ENCODE peak calls at places on chromosomes 5 and 9, in ten cellular contexts. S is HFF-Myc; I is PC-3; W is IMR-90; M is activated CD4-positive, alpha-beta T cell treated with anti-CD3 and anti-CD28 coated beads, Interleukin-2, amount 50 U/mL, for 4 hours; P is GDM1; B is BE2C; V is right lobe of liver; C is fibroblast of pulmonary artery; X is T-helper 2 cell. L is an unnamed sample.

GRCh38 chr5:54062958-54063357 is 247.4 kb downstream of the ARL15 start:
- DNase-seq in S (no peak), I (no peak), W (peak), M (no peak), P (no peak), B (no peak), V (no peak), C (peak), X (no peak), L (no peak)

GRCh38 chr5:165258188-165258855 is 1752.9 kb downstream of the MAT2B start:
- DNase-seq in S (no peak), I (no peak), W (no peak), M (no peak), P (no peak), B (peak), V (no peak), C (no peak), X (no peak), L (no peak)

GRCh38 chr5:26329562-26330189 is 708.7 kb downstream of the CDH9 start:
- DNase-seq in S (no peak), I (peak), W (no peak), M (no peak), P (no peak), B (no peak), V (no peak), C (no peak), X (no peak), L (peak)

GRCh38 chr5:10756539-10756938 is 4.5 kb downstream of the DAP start:
- DNase-seq in S (no peak), I (peak), W (peak), M (no peak), P (no peak), B (no peak), V (no peak), C (peak), X (no peak), L (no peak)

GRCh38 chr5:148791334-148791667 is 35.1 kb upstream of the ADRB2 start:
- DNase-seq in S (no peak), I (peak), W (peak), M (no peak), P (no peak), B (no peak), V (no peak), C (no peak), X (no peak), L (no peak)

GRCh38 chr9:129278391-129279237 is 100.6 kb upstream of the IER5L start:
- DNase-seq in S (no peak), I (peak), W (no peak), M (no peak), P (no peak), B (peak), V (peak), C (peak), X (no peak), L (no peak)

GRCh38 chr5:72125931-72126620 is 18.8 kb downstream of the MAP1B start:
- DNase-seq in S (no peak), I (no peak), W (no peak), M (no peak), P (no peak), B (no peak), V (no peak), C (no peak), X (no peak), L (no peak)

GRCh38 chr9:35168963-35169362 is 7.2 kb downstream of the UNC13B start:
- DNase-seq in S (no peak), I (no peak), W (no peak), M (no peak), P (no peak), B (no peak), V (no peak), C (no peak), X (no peak), L (no peak)

GRCh38 chr5:130955041-130955440 is 210.0 kb downstream of the HINT1 start:
- DNase-seq in S (no peak), I (no peak), W (no peak), M (no peak), P (no peak), B (no peak), V (no peak), C (no peak), X (no peak), L (no peak)

GRCh38 chr9:36798350-36799065 is 225.8 kb downstream of the MELK start:
- DNase-seq in S (no peak), I (peak), W (no peak), M (no peak), P (no peak), B (peak), V (no peak), C (no peak), X (no peak), L (no peak)

GRCh38 chr9:37914701-37915358 is 10.9 kb upstream of the SLC25A51 start:
- DNase-seq in S (no peak), I (no peak), W (no peak), M (no peak), P (no peak), B (no peak), V (no peak), C (no peak), X (no peak), L (no peak)

GRCh38 chr9:128304971-128305288 is 17.3 kb downstream of the TRUB2 start:
- DNase-seq in S (no peak), I (peak), W (peak), M (no peak), P (no peak), B (no peak), V (no peak), C (no peak), X (no peak), L (no peak)

GRCh38 chr5:111347021-111347420 is 122.8 kb downstream of the CAMK4 start:
- DNase-seq in S (no peak), I (no peak), W (no peak), M (no peak), P (no peak), B (no peak), V (no peak), C (no peak), X (no peak), L (no peak)

GRCh38 chr5:569868-570361 is 42.2 kb upstream of the CEP72 start:
- DNase-seq in S (no peak), I (no peak), W (no peak), M (no peak), P (no peak), B (peak), V (no peak), C (no peak), X (no peak), L (no peak)